ENCODE peak calls at places on chromosomes 1 and 21, in four cellular contexts. Y is T-cell, I is upper lobe of left lung, B is pancreas. H is an unnamed sample.

GRCh38 chr1:192516776-192517297 is 58.7 kb upstream of the RGS1 start:
- ATAC-seq in Y (peak), B (peak), I (peak), H (peak)

GRCh38 chr1:25642710-25643109 is 26.1 kb downstream of the MAN1C1 start:
- ATAC-seq in I (no peak), Y (peak), B (peak), H (peak)

GRCh38 chr1:42484382-42484781 is 21.3 kb downstream of the CCDC30 start:
- ATAC-seq in B (no peak), I (no peak), Y (no peak), H (no peak)

GRCh38 chr1:89844236-89844807 is 23.5 kb downstream of the LRRC8D start:
- ATAC-seq in B (no peak), I (no peak), Y (no peak), H (no peak)

GRCh38 chr21:33839167-33839716 is 76.4 kb downstream of the ATP5PO start:
- ATAC-seq in B (no peak), I (no peak), Y (no peak), H (no peak)

GRCh38 chr1:23567629-23567995 is 8.3 kb upstream of the ID3 start:
- ATAC-seq in I (no peak), B (no peak), Y (peak), H (no peak)

GRCh38 chr1:212920895-212921294 is 29.4 kb upstream of the VASH2 start:
- ATAC-seq in Y (no peak), I (no peak), B (no peak), H (no peak)

GRCh38 chr21:38909109-38909508 is 103.4 kb downstream of the ETS2 start:
- ATAC-seq in Y (no peak), I (no peak), B (no peak), H (no peak)